ENCODE peak calls at places on chromosome X, in nine cellular contexts. O is SIG-M5, C is ACHN, Q is heart left ventricle, N is fibroblast of the conjunctiva, J is omental fat pad, K is PC-3, Z is aorta, M is cardiac muscle cell. U is an unnamed sample.

GRCh38 chrX:17741123-17741511 is 3.8 kb downstream of the SCML1 start:
- DNase-seq in Z (no peak), Q (no peak), C (no peak), N (no peak), M (no peak), J (no peak), O (no peak), K (no peak), U (no peak)

GRCh38 chrX:116806288-116806802 is 343.6 kb upstream of the CT83 start:
- DNase-seq in Q (no peak), O (no peak), J (no peak), Z (no peak), M (no peak), C (no peak), N (no peak), K (no peak), U (no peak)

GRCh38 chrX:111098874-111099273 is 2.9 kb downstream of the PAK3 start:
- DNase-seq in M (peak), Q (peak), Z (peak), N (peak), O (no peak), K (peak), C (peak), J (no peak), U (peak)

GRCh38 chrX:13151806-13152510 is 107.5 kb upstream of the FAM9C start:
- DNase-seq in C (no peak), O (no peak), Z (no peak), M (no peak), N (no peak), Q (no peak), J (no peak), K (no peak), U (no peak)

GRCh38 chrX:50402886-50403285 is 67.7 kb downstream of the DGKK start:
- DNase-seq in Q (no peak), J (no peak), K (no peak), Z (no peak), M (no peak), O (no peak), C (no peak), N (no peak), U (no peak)

GRCh38 chrX:152632445-152633097 is 5.1 kb upstream of the GABRQ start:
- DNase-seq in K (peak), M (peak), Z (peak), J (peak), C (peak), O (no peak), Q (no peak), N (peak), U (peak)

GRCh38 chrX:154123241-154124219 is 20.5 kb upstream of the OPN1LW start:
- DNase-seq in C (no peak), O (no peak), Q (no peak), Z (no peak), N (no peak), K (peak), M (no peak), J (no peak), U (peak)

GRCh38 chrX:108537005-108537404 is 97.4 kb downstream of the COL4A5 start:
- DNase-seq in M (peak), O (no peak), K (peak), N (peak), Z (no peak), Q (no peak), C (peak), J (no peak), U (peak)

GRCh38 chrX:87728459-87728858 is 210.9 kb downstream of the KLHL4 start:
- DNase-seq in N (no peak), Z (no peak), C (no peak), J (no peak), O (no peak), K (no peak), M (no peak), Q (no peak), U (no peak)

GRCh38 chrX:2451456-2452316 is 49.1 kb downstream of the DHRSX start:
- DNase-seq in Q (no peak), J (no peak), C (no peak), O (no peak), K (no peak), Z (no peak), N (peak), M (no peak), U (no peak)

GRCh38 chrX:49247916-49248811 is 12.9 kb downstream of the CCDC22 start:
- DNase-seq in K (no peak), C (no peak), O (no peak), J (no peak), Z (no peak), N (no peak), Q (no peak), M (no peak), U (no peak)

GRCh38 chrX:43467608-43468234 is 188.4 kb upstream of the MAOA start:
- DNase-seq in N (no peak), Z (no peak), M (no peak), C (no peak), K (no peak), Q (no peak), O (no peak), J (no peak), U (no peak)

GRCh38 chrX:77785746-77786548 is at the start of gene ATRX:
- DNase-seq in K (peak), N (peak), C (peak), O (peak), Z (peak), Q (peak), J (no peak), M (peak), U (peak)

GRCh38 chrX:57137481-57137880 is 284 bp upstream of the SPIN2A start:
- DNase-seq in C (peak), K (no peak), J (no peak), N (peak), O (no peak), Z (no peak), Q (no peak), M (peak), U (no peak)

GRCh38 chrX:134601240-134601639 is 57.0 kb downstream of the PLAC1 start:
- DNase-seq in Z (no peak), N (no peak), C (no peak), M (no peak), Q (no peak), O (no peak), K (peak), J (no peak), U (no peak)

GRCh38 chrX:19883878-19884277 is 3.5 kb downstream of the SH3KBP1 start:
- DNase-seq in C (no peak), J (no peak), N (no peak), M (no peak), O (no peak), Q (no peak), Z (no peak), K (peak), U (no peak)

GRCh38 chrX:45077748-45078424 is 122.8 kb downstream of the DIPK2B start:
- DNase-seq in Q (no peak), C (no peak), O (no peak), J (no peak), Z (no peak), K (no peak), N (no peak), M (no peak), U (no peak)

GRCh38 chrX:68358679-68359078 is 74.6 kb downstream of the OPHN1 start:
- DNase-seq in C (no peak), N (no peak), Z (no peak), Q (no peak), K (no peak), J (no peak), O (no peak), M (no peak), U (no peak)

GRCh38 chrX:66731398-66731797 is 92.5 kb upstream of the EDA2R start:
- DNase-seq in Z (no peak), J (no peak), M (peak), N (peak), C (peak), O (peak), K (peak), Q (no peak), U (peak)

GRCh38 chrX:148588649-148589310 is 88.4 kb downstream of the AFF2 start:
- DNase-seq in C (no peak), M (no peak), K (no peak), J (no peak), Z (no peak), Q (no peak), N (no peak), O (no peak), U (no peak)

GRCh38 chrX:108437789-108438623 is at the start of gene COL4A6:
- DNase-seq in J (no peak), C (peak), K (no peak), Q (no peak), O (no peak), M (peak), Z (peak), N (no peak), U (peak)

GRCh38 chrX:40140706-40141499 is 43.1 kb upstream of the BCOR start:
- DNase-seq in N (no peak), Z (peak), J (no peak), K (no peak), M (peak), C (peak), O (no peak), Q (peak), U (no peak)